ENCODE peak calls at places on chromosomes 2 and 18, in nine cellular contexts. S is tibial nerve; T is fibroblast of lung; U is neural crest cell; Y is iris pigment epithelial cell; A is GM23338; E is RPMI8226; W is hippocampal formation; B is activated naive CD8-positive, alpha-beta T cell treated with anti-CD3 and anti-CD28 coated beads for 36 hours. K is an unnamed sample.

GRCh38 chr2:134670955-134671354 is 47.8 kb downstream of the TMEM163 start:
- DNase-seq in S (no peak), T (no peak), U (no peak), Y (no peak), A (no peak), E (no peak), W (no peak), B (no peak), K (no peak)

GRCh38 chr2:96157649-96158553 is 12.7 kb upstream of the DUSP2 start:
- DNase-seq in S (no peak), T (peak), U (no peak), Y (no peak), A (no peak), E (no peak), W (no peak), B (peak), K (peak)

GRCh38 chr2:674319-674985 is 2.8 kb downstream of the TMEM18 start:
- DNase-seq in S (no peak), T (peak), U (no peak), Y (peak), A (no peak), E (no peak), W (no peak), B (no peak), K (no peak)

GRCh38 chr2:211351998-211352397 is 795.6 kb downstream of the CPS1 start:
- DNase-seq in S (no peak), T (peak), U (no peak), Y (no peak), A (no peak), E (peak), W (peak), B (no peak), K (no peak)

GRCh38 chr2:29114841-29115609 is at the start of gene CLIP4:
- DNase-seq in S (peak), T (peak), U (peak), Y (peak), A (peak), E (peak), W (peak), B (peak), K (no peak)

GRCh38 chr2:239803764-239804111 is 221.4 kb downstream of the NDUFA10 start:
- DNase-seq in S (no peak), T (no peak), U (no peak), Y (no peak), A (no peak), E (no peak), W (peak), B (no peak), K (no peak)

GRCh38 chr2:43081131-43081745 is 145.2 kb downstream of the ZFP36L2 start:
- DNase-seq in S (no peak), T (no peak), U (no peak), Y (no peak), A (no peak), E (no peak), W (no peak), B (no peak), K (no peak)

GRCh38 chr2:168683996-168684395 is 118.4 kb upstream of the NOSTRIN start:
- DNase-seq in S (no peak), T (no peak), U (no peak), Y (no peak), A (no peak), E (no peak), W (no peak), B (no peak), K (no peak)

GRCh38 chr2:201858781-201859180 is 52.4 kb downstream of the CDK15 start:
- DNase-seq in S (no peak), T (peak), U (peak), Y (peak), A (peak), E (no peak), W (no peak), B (peak), K (no peak)

GRCh38 chr18:45254683-45255082 is 360.6 kb upstream of the SLC14A2 start:
- DNase-seq in S (peak), T (peak), U (no peak), Y (no peak), A (no peak), E (no peak), W (no peak), B (no peak), K (peak)

GRCh38 chr2:3727397-3728045 is 24.1 kb downstream of the DCDC2C start:
- DNase-seq in S (no peak), T (no peak), U (no peak), Y (no peak), A (peak), E (no peak), W (no peak), B (no peak), K (no peak)

GRCh38 chr2:69604026-69604678 is 39.4 kb downstream of the AAK1 start:
- DNase-seq in S (no peak), T (no peak), U (no peak), Y (no peak), A (no peak), E (no peak), W (no peak), B (no peak), K (no peak)

GRCh38 chr18:36451454-36452251 is 154.1 kb downstream of the FHOD3 start:
- DNase-seq in S (no peak), T (peak), U (no peak), Y (no peak), A (no peak), E (no peak), W (no peak), B (no peak), K (no peak)